ENCODE peak calls at places on chromosomes 11 and 22, in ten cellular contexts. P is GM23338, L is HCT116, T is suprapubic skin, K is Panc1, F is transverse colon, X is spleen, H is HL-60, G is K562, A is endothelial cell of umbilical vein. W is an unnamed sample.

GRCh38 chr11:64602466-64603070 is 11.5 kb downstream of the SLC22A12 start:
- DNase-seq in P (no peak), L (no peak), T (no peak), K (no peak), F (no peak), X (no peak), H (no peak), G (no peak), A (no peak), W (no peak)

GRCh38 chr11:91749231-91749630 is 475.4 kb upstream of the FAT3 start:
- DNase-seq in P (no peak), L (no peak), T (no peak), K (no peak), F (no peak), X (no peak), H (no peak), G (no peak), A (no peak), W (no peak)

GRCh38 chr11:70853103-70853830 is 399.1 kb downstream of the SHANK2 start:
- DNase-seq in P (no peak), L (no peak), T (no peak), K (no peak), F (no peak), X (no peak), H (no peak), G (no peak), A (no peak), W (no peak)

GRCh38 chr11:20429216-20429615 is 41.7 kb downstream of the PRMT3 start:
- DNase-seq in P (no peak), L (no peak), T (no peak), K (no peak), F (no peak), X (no peak), H (no peak), G (no peak), A (no peak), W (no peak)

GRCh38 chr11:36361901-36362391 is 65.9 kb downstream of the PRR5L start:
- DNase-seq in P (peak), L (no peak), T (peak), K (no peak), F (no peak), X (no peak), H (no peak), G (no peak), A (no peak), W (no peak)

GRCh38 chr11:76935030-76935429 is 74.3 kb downstream of the ACER3 start:
- DNase-seq in P (peak), L (no peak), T (no peak), K (no peak), F (no peak), X (no peak), H (no peak), G (no peak), A (no peak), W (no peak)

GRCh38 chr11:36635463-36635862 is 37.4 kb upstream of the RAG2 start:
- DNase-seq in P (no peak), L (no peak), T (no peak), K (no peak), F (no peak), X (no peak), H (no peak), G (no peak), A (no peak), W (no peak)

GRCh38 chr11:107549253-107549953 is 16.1 kb downstream of the ALKBH8 start:
- DNase-seq in P (peak), L (no peak), T (no peak), K (no peak), F (no peak), X (no peak), H (no peak), G (peak), A (peak), W (no peak)

GRCh38 chr11:130077671-130078468 is 8.2 kb downstream of the APLP2 start:
- DNase-seq in P (no peak), L (no peak), T (no peak), K (no peak), F (no peak), X (no peak), H (no peak), G (peak), A (no peak), W (no peak)

GRCh38 chr22:42964994-42965699 is 49.8 kb downstream of the PACSIN2 start:
- DNase-seq in P (no peak), L (peak), T (no peak), K (no peak), F (no peak), X (no peak), H (no peak), G (no peak), A (no peak), W (no peak)

GRCh38 chr22:35330258-35330861 is 30.7 kb downstream of the TOM1 start:
- DNase-seq in P (no peak), L (no peak), T (peak), K (no peak), F (peak), X (peak), H (peak), G (no peak), A (peak), W (peak)

GRCh38 chr11:66080055-66080817 is 10.2 kb downstream of the PACS1 start:
- DNase-seq in P (no peak), L (peak), T (peak), K (no peak), F (peak), X (no peak), H (no peak), G (peak), A (peak), W (no peak)

GRCh38 chr11:5196067-5196466 is 4.4 kb downstream of the OR51V1 start:
- DNase-seq in P (peak), L (no peak), T (no peak), K (no peak), F (no peak), X (no peak), H (no peak), G (peak), A (no peak), W (no peak)

GRCh38 chr11:102157219-102157618 is 47.0 kb downstream of the YAP1 start:
- DNase-seq in P (no peak), L (no peak), T (peak), K (no peak), F (peak), X (no peak), H (no peak), G (no peak), A (peak), W (no peak)

GRCh38 chr11:129840236-129840635 is 24.6 kb downstream of the TMEM45B start:
- DNase-seq in P (no peak), L (no peak), T (no peak), K (no peak), F (peak), X (no peak), H (no peak), G (no peak), A (no peak), W (no peak)

GRCh38 chr22:49420651-49421050 is 407.0 kb downstream of the BRD1 start:
- DNase-seq in P (no peak), L (no peak), T (no peak), K (no peak), F (no peak), X (no peak), H (no peak), G (no peak), A (no peak), W (no peak)

GRCh38 chr11:127345819-127346459 is 345.4 kb upstream of the KIRREL3 start:
- DNase-seq in P (peak), L (no peak), T (no peak), K (peak), F (no peak), X (no peak), H (no peak), G (peak), A (no peak), W (no peak)

GRCh38 chr11:73226297-73227006 is 8.4 kb downstream of the P2RY2 start:
- DNase-seq in P (no peak), L (no peak), T (peak), K (no peak), F (no peak), X (peak), H (no peak), G (no peak), A (no peak), W (no peak)

GRCh38 chr11:47164321-47164720 is 12.4 kb downstream of the ARFGAP2 start:
- DNase-seq in P (no peak), L (no peak), T (no peak), K (no peak), F (no peak), X (no peak), H (no peak), G (no peak), A (no peak), W (no peak)
- TF ChIP-seq CTCF in P (no peak), L (no peak), T (no peak), K (no peak), F (no peak), X (no peak), H (no peak), G (no peak), A (no peak), W (no peak)

GRCh38 chr22:33539202-33539901 is 380.9 kb downstream of the LARGE1 start:
- DNase-seq in P (no peak), L (no peak), T (no peak), K (no peak), F (no peak), X (no peak), H (no peak), G (no peak), A (no peak), W (no peak)

GRCh38 chr22:33538277-33538885 is 381.9 kb downstream of the LARGE1 start:
- DNase-seq in P (no peak), L (no peak), T (no peak), K (no peak), F (no peak), X (no peak), H (no peak), G (no peak), A (no peak), W (no peak)

GRCh38 chr22:33537059-33537458 is 383.2 kb downstream of the LARGE1 start:
- DNase-seq in P (no peak), L (no peak), T (no peak), K (no peak), F (no peak), X (no peak), H (no peak), G (no peak), A (no peak), W (no peak)

GRCh38 chr22:33539902-33540751 is 380.1 kb downstream of the LARGE1 start:
- DNase-seq in P (no peak), L (no peak), T (peak), K (no peak), F (peak), X (no peak), H (no peak), G (no peak), A (no peak), W (no peak)

GRCh38 chr22:33535937-33536875 is 384.1 kb downstream of the LARGE1 start:
- DNase-seq in P (no peak), L (no peak), T (no peak), K (no peak), F (no peak), X (no peak), H (no peak), G (no peak), A (no peak), W (no peak)
- TF ChIP-seq POLR2AphosphoS5 in P (no peak), L (no peak), T (no peak), K (no peak), F (no peak), X (no peak), H (no peak), G (no peak), A (no peak), W (no peak)

GRCh38 chr22:50583294-50583865 is 731 bp upstream of the CHKB start:
- DNase-seq in P (peak), L (no peak), T (peak), K (no peak), F (no peak), X (peak), H (no peak), G (no peak), A (no peak), W (no peak)
- TF ChIP-seq CTCF in P (no peak), L (no peak), T (no peak), K (no peak), F (no peak), X (no peak), H (no peak), G (no peak), A (no peak), W (no peak)

GRCh38 chr11:118003456-118003855 is 17.3 kb downstream of the IL10RA start:
- DNase-seq in P (no peak), L (no peak), T (no peak), K (no peak), F (peak), X (no peak), H (no peak), G (no peak), A (no peak), W (no peak)

GRCh38 chr11:118003021-118003423 is 16.8 kb downstream of the IL10RA start:
- DNase-seq in P (no peak), L (no peak), T (no peak), K (no peak), F (peak), X (peak), H (no peak), G (peak), A (no peak), W (no peak)

GRCh38 chr11:118001494-118001971 is 15.3 kb downstream of the IL10RA start:
- DNase-seq in P (no peak), L (no peak), T (no peak), K (no peak), F (no peak), X (no peak), H (no peak), G (peak), A (no peak), W (no peak)

GRCh38 chr11:118002010-118002540 is 15.9 kb downstream of the IL10RA start:
- DNase-seq in P (no peak), L (no peak), T (no peak), K (no peak), F (peak), X (peak), H (no peak), G (peak), A (no peak), W (no peak)

DNA sequence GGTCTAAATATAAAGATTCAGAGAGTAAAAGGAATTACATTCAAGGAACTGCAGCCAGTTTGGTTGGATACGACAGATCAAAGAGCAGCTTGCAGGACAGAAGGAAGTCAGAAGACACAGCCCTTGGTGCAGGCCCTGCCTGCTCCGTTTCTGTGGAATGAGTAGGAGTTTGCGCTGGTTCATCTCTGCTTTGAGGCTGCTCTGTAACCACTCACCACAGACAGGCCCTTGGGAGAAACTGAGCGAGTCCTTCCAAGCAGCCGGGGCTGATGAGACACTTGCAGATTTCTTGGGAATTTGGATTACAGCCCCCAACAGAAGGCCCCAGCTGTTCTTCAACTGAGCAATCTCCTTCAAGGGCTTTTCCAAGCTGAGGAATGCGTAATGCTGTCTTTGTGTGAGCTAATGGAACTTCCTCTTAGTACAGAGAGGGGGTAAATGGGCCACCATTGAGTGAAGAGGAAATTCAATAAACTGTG is 16.4 kb downstream of the IL10RA start:
- DNase-seq in P (peak), L (no peak), T (no peak), K (no peak), F (peak), X (peak), H (no peak), G (peak), A (no peak), W (no peak)
- TF ChIP-seq POLR2AphosphoS5 in P (no peak), L (no peak), T (no peak), K (no peak), F (peak), X (no peak), H (no peak), G (no peak), A (no peak), W (peak)

DNA sequence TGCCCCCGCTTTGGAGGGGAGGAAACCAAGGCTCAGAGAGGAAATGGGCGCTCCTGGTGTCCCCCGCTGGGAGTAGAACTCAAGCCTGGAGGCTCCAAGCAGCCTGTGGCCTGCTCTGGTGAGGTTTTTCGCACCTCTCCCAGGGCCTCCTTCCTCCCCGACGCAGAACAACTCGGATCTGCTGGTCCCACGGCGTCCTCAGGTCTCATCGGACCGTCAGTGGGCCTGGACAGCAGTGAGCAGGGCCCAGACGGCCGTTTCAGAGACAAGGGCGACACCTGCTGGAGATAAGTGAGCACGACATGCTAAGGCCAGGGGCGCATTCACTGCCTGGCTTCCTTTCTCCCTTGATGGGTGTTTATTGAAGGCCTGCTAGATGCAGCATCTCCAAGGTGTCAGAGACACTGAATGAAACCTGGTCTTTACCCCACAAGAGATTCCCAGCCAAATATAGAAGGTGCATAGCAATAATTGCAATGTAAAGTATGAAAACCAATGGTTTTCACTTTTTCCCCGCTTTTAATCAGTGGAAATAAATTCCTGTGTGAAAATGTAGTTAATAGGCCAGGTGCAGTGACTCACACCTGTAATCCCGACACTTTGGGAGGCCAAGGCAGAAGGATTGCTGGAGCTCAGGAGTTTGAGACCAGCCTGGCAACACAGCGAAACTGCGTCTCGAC is 26.9 kb upstream of the CD82 start:
- DNase-seq in P (peak), L (peak), T (peak), K (no peak), F (peak), X (peak), H (peak), G (peak), A (peak), W (no peak)
- TF ChIP-seq CTCF in P (peak), L (peak), T (peak), K (peak), F (peak), X (peak), H (peak), G (peak), A (peak), W (peak)

DNA sequence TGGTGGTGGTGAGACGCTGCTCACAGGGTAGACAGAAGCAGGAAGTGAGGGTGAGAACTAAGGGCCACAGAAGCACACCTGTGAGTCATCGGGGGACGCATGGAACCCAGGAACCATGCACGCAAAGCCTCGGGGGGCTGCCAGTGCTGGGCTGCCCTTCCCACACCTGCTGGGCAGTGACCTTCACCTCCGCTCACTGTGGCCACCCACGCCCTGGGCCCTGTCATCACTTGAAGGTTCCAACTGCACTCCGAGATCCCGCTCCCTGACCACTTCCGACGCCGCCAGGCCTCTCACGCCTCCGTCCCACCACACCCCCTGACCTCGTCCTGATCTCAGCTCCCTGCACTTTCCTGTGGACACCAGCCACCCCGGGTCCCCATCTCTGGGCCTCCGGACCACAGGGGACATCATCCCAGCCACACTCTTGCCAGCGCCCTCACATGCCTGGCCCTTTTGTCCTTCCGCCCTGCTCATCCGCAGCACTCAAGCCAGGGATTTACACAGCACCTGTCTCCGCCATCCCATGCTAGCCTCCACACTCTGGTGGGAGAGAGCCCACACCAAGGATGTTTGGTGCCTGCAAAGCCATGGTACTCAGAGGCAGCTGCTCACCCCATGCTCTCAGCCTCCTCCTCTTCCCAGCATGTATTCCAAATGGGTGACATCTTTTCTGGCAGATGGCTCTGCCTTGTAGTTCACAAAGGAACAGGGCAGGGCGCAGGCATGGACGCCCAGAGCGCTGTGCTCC is 23.1 kb upstream of the ATXN10 start:
- DNase-seq in P (no peak), L (no peak), T (no peak), K (no peak), F (no peak), X (peak), H (no peak), G (no peak), A (no peak), W (no peak)
- TF ChIP-seq POLR2AphosphoS5 in P (no peak), L (no peak), T (no peak), K (no peak), F (no peak), X (no peak), H (no peak), G (no peak), A (no peak), W (no peak)

GRCh38 chr11:74630043-74630442 is 37.7 kb downstream of the POLD3 start:
- DNase-seq in P (no peak), L (no peak), T (no peak), K (no peak), F (no peak), X (no peak), H (no peak), G (no peak), A (no peak), W (no peak)

GRCh38 chr11:74633406-74634393 is 41.3 kb downstream of the POLD3 start:
- DNase-seq in P (no peak), L (no peak), T (no peak), K (no peak), F (no peak), X (no peak), H (no peak), G (no peak), A (no peak), W (no peak)

GRCh38 chr11:74636633-74637184 is 44.3 kb downstream of the POLD3 start:
- DNase-seq in P (no peak), L (peak), T (no peak), K (no peak), F (no peak), X (no peak), H (peak), G (peak), A (peak), W (no peak)

GRCh38 chr11:74639533-74639932 is 47.2 kb downstream of the POLD3 start:
- DNase-seq in P (no peak), L (no peak), T (no peak), K (no peak), F (no peak), X (no peak), H (no peak), G (peak), A (no peak), W (no peak)

DNA sequence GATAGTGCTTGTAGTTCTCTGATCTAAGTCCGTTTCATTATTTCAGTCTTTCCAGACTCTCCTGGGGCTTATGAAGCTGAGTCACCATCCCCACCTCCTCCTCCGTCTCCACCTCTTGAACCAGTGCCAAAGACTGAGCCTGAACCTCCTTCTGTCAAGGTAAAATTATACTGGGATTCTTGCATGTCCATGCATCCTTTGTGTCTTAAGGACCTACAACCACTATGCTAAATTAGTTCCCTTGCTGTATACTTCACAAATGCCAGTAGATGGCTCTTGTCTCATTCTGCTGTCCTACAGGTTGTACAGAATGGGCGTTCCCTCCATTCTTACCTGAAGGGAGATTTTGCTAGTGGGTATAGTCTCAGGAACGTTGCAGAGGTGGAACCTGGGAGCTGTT is 42.2 kb downstream of the POLD3 start:
- DNase-seq in P (peak), L (peak), T (no peak), K (no peak), F (peak), X (no peak), H (no peak), G (peak), A (peak), W (no peak)
- TF ChIP-seq CTCF in P (no peak), L (peak), T (no peak), K (peak), F (peak), X (no peak), H (no peak), G (peak), A (no peak), W (peak)

W was measured in esophagus muscularis mucosa.